ENCODE peak calls at places on chromosomes 4 and X, in ten cellular contexts. One of them, this sample, is unnamed.

GRCh38 chr4:1476140-1476513 is 69.9 kb upstream of the NKX1-1 start:
- DNase-seq in NCI-H460: no peak
- DNase-seq in K562: no peak
- DNase-seq in activated gamma-delta T cell treated with anti-CD3 and anti-CD28 coated beads, Interleukin-2, amount 50 U/mL, for 16 hours: no peak
- DNase-seq in A549: no peak
- DNase-seq in activated T-helper 1 cell treated with anti-CD3 and anti-CD28 coated beads, Interleukin-2, amount 50 U/mL, for 16 hours: no peak
- DNase-seq in naive B cell: no peak
- DNase-seq in NCI-H1092: no peak
- DNase-seq in H4: no peak
- DNase-seq in neural progenitor cell: no peak
- DNase-seq in this sample: no peak

GRCh38 chr4:106329027-106329618 is 12.8 kb downstream of the AIMP1 start:
- DNase-seq in A549: peak
- DNase-seq in NCI-H1092: no peak
- DNase-seq in NCI-H460: peak
- DNase-seq in K562: peak
- DNase-seq in neural progenitor cell: peak
- DNase-seq in naive B cell: no peak
- DNase-seq in activated T-helper 1 cell treated with anti-CD3 and anti-CD28 coated beads, Interleukin-2, amount 50 U/mL, for 16 hours: no peak
- DNase-seq in activated gamma-delta T cell treated with anti-CD3 and anti-CD28 coated beads, Interleukin-2, amount 50 U/mL, for 16 hours: no peak
- DNase-seq in H4: peak
- DNase-seq in this sample: no peak

GRCh38 chr4:90769251-90769650 is 642.1 kb downstream of the CCSER1 start:
- DNase-seq in neural progenitor cell: no peak
- DNase-seq in K562: no peak
- DNase-seq in naive B cell: no peak
- DNase-seq in H4: no peak
- DNase-seq in activated T-helper 1 cell treated with anti-CD3 and anti-CD28 coated beads, Interleukin-2, amount 50 U/mL, for 16 hours: no peak
- DNase-seq in NCI-H1092: no peak
- DNase-seq in NCI-H460: no peak
- DNase-seq in activated gamma-delta T cell treated with anti-CD3 and anti-CD28 coated beads, Interleukin-2, amount 50 U/mL, for 16 hours: no peak
- DNase-seq in A549: no peak
- DNase-seq in this sample: no peak

GRCh38 chr4:121155893-121156292 is 8.2 kb downstream of the TNIP3 start:
- DNase-seq in neural progenitor cell: no peak
- DNase-seq in activated T-helper 1 cell treated with anti-CD3 and anti-CD28 coated beads, Interleukin-2, amount 50 U/mL, for 16 hours: no peak
- DNase-seq in NCI-H460: peak
- DNase-seq in activated gamma-delta T cell treated with anti-CD3 and anti-CD28 coated beads, Interleukin-2, amount 50 U/mL, for 16 hours: no peak
- DNase-seq in naive B cell: no peak
- DNase-seq in A549: peak
- DNase-seq in K562: peak
- DNase-seq in NCI-H1092: no peak
- DNase-seq in H4: peak
- DNase-seq in this sample: no peak

GRCh38 chr4:1772869-1773538 is 20.1 kb upstream of the FGFR3 start:
- DNase-seq in H4: no peak
- DNase-seq in K562: no peak
- DNase-seq in naive B cell: no peak
- DNase-seq in NCI-H1092: peak
- DNase-seq in NCI-H460: no peak
- DNase-seq in activated T-helper 1 cell treated with anti-CD3 and anti-CD28 coated beads, Interleukin-2, amount 50 U/mL, for 16 hours: no peak
- DNase-seq in activated gamma-delta T cell treated with anti-CD3 and anti-CD28 coated beads, Interleukin-2, amount 50 U/mL, for 16 hours: no peak
- DNase-seq in A549: no peak
- DNase-seq in neural progenitor cell: no peak
- DNase-seq in this sample: no peak

GRCh38 chrX:15468036-15468435 is 25.1 kb downstream of the PIR start:
- DNase-seq in naive B cell: no peak
- DNase-seq in H4: peak
- DNase-seq in K562: peak
- DNase-seq in activated gamma-delta T cell treated with anti-CD3 and anti-CD28 coated beads, Interleukin-2, amount 50 U/mL, for 16 hours: no peak
- DNase-seq in A549: no peak
- DNase-seq in activated T-helper 1 cell treated with anti-CD3 and anti-CD28 coated beads, Interleukin-2, amount 50 U/mL, for 16 hours: no peak
- DNase-seq in NCI-H1092: no peak
- DNase-seq in NCI-H460: no peak
- DNase-seq in neural progenitor cell: peak
- DNase-seq in this sample: no peak

GRCh38 chrX:107677501-107677901 is 49.2 kb downstream of the PRPS1 start:
- DNase-seq in K562: no peak
- DNase-seq in A549: no peak
- DNase-seq in naive B cell: no peak
- DNase-seq in neural progenitor cell: peak
- DNase-seq in H4: peak
- DNase-seq in NCI-H460: no peak
- DNase-seq in activated T-helper 1 cell treated with anti-CD3 and anti-CD28 coated beads, Interleukin-2, amount 50 U/mL, for 16 hours: no peak
- DNase-seq in activated gamma-delta T cell treated with anti-CD3 and anti-CD28 coated beads, Interleukin-2, amount 50 U/mL, for 16 hours: no peak
- DNase-seq in NCI-H1092: no peak
- DNase-seq in this sample: no peak

GRCh38 chr4:94304365-94304971 is 38.2 kb downstream of the HPGDS start:
- DNase-seq in NCI-H1092: no peak
- DNase-seq in K562: peak
- DNase-seq in activated T-helper 1 cell treated with anti-CD3 and anti-CD28 coated beads, Interleukin-2, amount 50 U/mL, for 16 hours: no peak
- DNase-seq in activated gamma-delta T cell treated with anti-CD3 and anti-CD28 coated beads, Interleukin-2, amount 50 U/mL, for 16 hours: no peak
- DNase-seq in neural progenitor cell: peak
- DNase-seq in naive B cell: peak
- DNase-seq in A549: peak
- DNase-seq in NCI-H460: peak
- DNase-seq in H4: peak
- DNase-seq in this sample: no peak

GRCh38 chr4:76801621-76802545 is 96.1 kb downstream of the SOWAHB start:
- DNase-seq in NCI-H1092: no peak
- DNase-seq in A549: no peak
- DNase-seq in K562: no peak
- DNase-seq in neural progenitor cell: peak
- DNase-seq in activated gamma-delta T cell treated with anti-CD3 and anti-CD28 coated beads, Interleukin-2, amount 50 U/mL, for 16 hours: no peak
- DNase-seq in naive B cell: no peak
- DNase-seq in NCI-H460: no peak
- DNase-seq in activated T-helper 1 cell treated with anti-CD3 and anti-CD28 coated beads, Interleukin-2, amount 50 U/mL, for 16 hours: no peak
- DNase-seq in H4: no peak
- DNase-seq in this sample: no peak

GRCh38 chrX:53263597-53264094 is 17.7 kb downstream of the IQSEC2 start:
- DNase-seq in activated gamma-delta T cell treated with anti-CD3 and anti-CD28 coated beads, Interleukin-2, amount 50 U/mL, for 16 hours: peak
- DNase-seq in NCI-H460: no peak
- DNase-seq in K562: peak
- DNase-seq in neural progenitor cell: no peak
- DNase-seq in H4: peak
- DNase-seq in NCI-H1092: no peak
- DNase-seq in naive B cell: no peak
- DNase-seq in activated T-helper 1 cell treated with anti-CD3 and anti-CD28 coated beads, Interleukin-2, amount 50 U/mL, for 16 hours: peak
- DNase-seq in A549: peak
- DNase-seq in this sample: no peak

GRCh38 chr4:57329279-57329678 is 219.1 kb upstream of the IGFBP7 start:
- DNase-seq in NCI-H1092: no peak
- DNase-seq in A549: no peak
- DNase-seq in NCI-H460: no peak
- DNase-seq in H4: no peak
- DNase-seq in K562: no peak
- DNase-seq in activated T-helper 1 cell treated with anti-CD3 and anti-CD28 coated beads, Interleukin-2, amount 50 U/mL, for 16 hours: no peak
- DNase-seq in naive B cell: no peak
- DNase-seq in activated gamma-delta T cell treated with anti-CD3 and anti-CD28 coated beads, Interleukin-2, amount 50 U/mL, for 16 hours: no peak
- DNase-seq in neural progenitor cell: no peak
- DNase-seq in this sample: no peak

GRCh38 chr4:127975121-127975770 is 10.0 kb downstream of the ABHD18 start:
- DNase-seq in A549: peak
- DNase-seq in NCI-H1092: no peak
- DNase-seq in activated T-helper 1 cell treated with anti-CD3 and anti-CD28 coated beads, Interleukin-2, amount 50 U/mL, for 16 hours: no peak
- DNase-seq in activated gamma-delta T cell treated with anti-CD3 and anti-CD28 coated beads, Interleukin-2, amount 50 U/mL, for 16 hours: no peak
- DNase-seq in H4: no peak
- DNase-seq in neural progenitor cell: no peak
- DNase-seq in K562: no peak
- DNase-seq in NCI-H460: no peak
- DNase-seq in naive B cell: no peak
- DNase-seq in this sample: no peak

GRCh38 chr4:151169223-151169622 is 69.8 kb downstream of the RPS3A start:
- DNase-seq in H4: peak
- DNase-seq in A549: no peak
- DNase-seq in K562: no peak
- DNase-seq in neural progenitor cell: peak
- DNase-seq in naive B cell: no peak
- DNase-seq in activated T-helper 1 cell treated with anti-CD3 and anti-CD28 coated beads, Interleukin-2, amount 50 U/mL, for 16 hours: no peak
- DNase-seq in NCI-H460: no peak
- DNase-seq in NCI-H1092: peak
- DNase-seq in activated gamma-delta T cell treated with anti-CD3 and anti-CD28 coated beads, Interleukin-2, amount 50 U/mL, for 16 hours: no peak
- DNase-seq in this sample: no peak

GRCh38 chrX:78650906-78651437 is 8.2 kb downstream of the RTL3 start:
- DNase-seq in NCI-H1092: no peak
- DNase-seq in activated T-helper 1 cell treated with anti-CD3 and anti-CD28 coated beads, Interleukin-2, amount 50 U/mL, for 16 hours: no peak
- DNase-seq in H4: peak
- DNase-seq in NCI-H460: no peak
- DNase-seq in K562: no peak
- DNase-seq in A549: no peak
- DNase-seq in activated gamma-delta T cell treated with anti-CD3 and anti-CD28 coated beads, Interleukin-2, amount 50 U/mL, for 16 hours: no peak
- DNase-seq in neural progenitor cell: no peak
- DNase-seq in naive B cell: no peak
- DNase-seq in this sample: no peak

GRCh38 chr4:26360864-26361263 is 40.0 kb downstream of the RBPJ start:
- DNase-seq in K562: no peak
- DNase-seq in NCI-H1092: no peak
- DNase-seq in NCI-H460: no peak
- DNase-seq in activated gamma-delta T cell treated with anti-CD3 and anti-CD28 coated beads, Interleukin-2, amount 50 U/mL, for 16 hours: no peak
- DNase-seq in activated T-helper 1 cell treated with anti-CD3 and anti-CD28 coated beads, Interleukin-2, amount 50 U/mL, for 16 hours: no peak
- DNase-seq in naive B cell: no peak
- DNase-seq in H4: no peak
- DNase-seq in neural progenitor cell: peak
- DNase-seq in A549: no peak
- DNase-seq in this sample: no peak

GRCh38 chrX:19991350-19991718 is 473 bp upstream of the BCLAF3 start:
- DNase-seq in NCI-H460: no peak
- DNase-seq in activated gamma-delta T cell treated with anti-CD3 and anti-CD28 coated beads, Interleukin-2, amount 50 U/mL, for 16 hours: peak
- DNase-seq in activated T-helper 1 cell treated with anti-CD3 and anti-CD28 coated beads, Interleukin-2, amount 50 U/mL, for 16 hours: no peak
- DNase-seq in H4: no peak
- DNase-seq in naive B cell: no peak
- DNase-seq in NCI-H1092: no peak
- DNase-seq in K562: no peak
- DNase-seq in neural progenitor cell: no peak
- DNase-seq in A549: no peak
- DNase-seq in this sample: no peak

GRCh38 chr4:101419324-101420135 is 72.2 kb upstream of the PPP3CA start:
- DNase-seq in K562: no peak
- DNase-seq in activated gamma-delta T cell treated with anti-CD3 and anti-CD28 coated beads, Interleukin-2, amount 50 U/mL, for 16 hours: no peak
- DNase-seq in H4: no peak
- DNase-seq in A549: no peak
- DNase-seq in NCI-H1092: no peak
- DNase-seq in NCI-H460: no peak
- DNase-seq in neural progenitor cell: peak
- DNase-seq in naive B cell: no peak
- DNase-seq in activated T-helper 1 cell treated with anti-CD3 and anti-CD28 coated beads, Interleukin-2, amount 50 U/mL, for 16 hours: no peak
- DNase-seq in this sample: no peak

GRCh38 chr4:132683957-132684356 is 465.1 kb upstream of the PCDH10 start:
- DNase-seq in H4: no peak
- DNase-seq in activated T-helper 1 cell treated with anti-CD3 and anti-CD28 coated beads, Interleukin-2, amount 50 U/mL, for 16 hours: no peak
- DNase-seq in K562: peak
- DNase-seq in naive B cell: no peak
- DNase-seq in neural progenitor cell: peak
- DNase-seq in A549: no peak
- DNase-seq in activated gamma-delta T cell treated with anti-CD3 and anti-CD28 coated beads, Interleukin-2, amount 50 U/mL, for 16 hours: no peak
- DNase-seq in NCI-H460: no peak
- DNase-seq in NCI-H1092: no peak
- DNase-seq in this sample: no peak

GRCh38 chr4:10461091-10461849 is 4.0 kb upstream of the ZNF518B start:
- DNase-seq in A549: peak
- DNase-seq in activated T-helper 1 cell treated with anti-CD3 and anti-CD28 coated beads, Interleukin-2, amount 50 U/mL, for 16 hours: peak
- DNase-seq in K562: peak
- DNase-seq in H4: no peak
- DNase-seq in NCI-H1092: peak
- DNase-seq in NCI-H460: peak
- DNase-seq in naive B cell: peak
- DNase-seq in neural progenitor cell: peak
- DNase-seq in activated gamma-delta T cell treated with anti-CD3 and anti-CD28 coated beads, Interleukin-2, amount 50 U/mL, for 16 hours: peak
- DNase-seq in this sample: peak

GRCh38 chr4:75180217-75180616 is 247.3 kb downstream of the PARM1 start:
- DNase-seq in A549: no peak
- DNase-seq in K562: no peak
- DNase-seq in NCI-H460: no peak
- DNase-seq in activated gamma-delta T cell treated with anti-CD3 and anti-CD28 coated beads, Interleukin-2, amount 50 U/mL, for 16 hours: no peak
- DNase-seq in naive B cell: no peak
- DNase-seq in neural progenitor cell: no peak
- DNase-seq in activated T-helper 1 cell treated with anti-CD3 and anti-CD28 coated beads, Interleukin-2, amount 50 U/mL, for 16 hours: no peak
- DNase-seq in H4: no peak
- DNase-seq in NCI-H1092: no peak
- DNase-seq in this sample: no peak

GRCh38 chrX:56248492-56248891 is 16.3 kb downstream of the KLF8 start:
- DNase-seq in H4: peak
- DNase-seq in naive B cell: peak
- DNase-seq in neural progenitor cell: peak
- DNase-seq in activated T-helper 1 cell treated with anti-CD3 and anti-CD28 coated beads, Interleukin-2, amount 50 U/mL, for 16 hours: peak
- DNase-seq in K562: peak
- DNase-seq in NCI-H460: peak
- DNase-seq in NCI-H1092: no peak
- DNase-seq in activated gamma-delta T cell treated with anti-CD3 and anti-CD28 coated beads, Interleukin-2, amount 50 U/mL, for 16 hours: peak
- DNase-seq in A549: peak
- DNase-seq in this sample: peak

GRCh38 chr4:4574792-4575191 is 32.9 kb upstream of the STX18 start:
- DNase-seq in A549: peak
- DNase-seq in activated T-helper 1 cell treated with anti-CD3 and anti-CD28 coated beads, Interleukin-2, amount 50 U/mL, for 16 hours: no peak
- DNase-seq in NCI-H1092: no peak
- DNase-seq in activated gamma-delta T cell treated with anti-CD3 and anti-CD28 coated beads, Interleukin-2, amount 50 U/mL, for 16 hours: no peak
- DNase-seq in K562: peak
- DNase-seq in naive B cell: no peak
- DNase-seq in NCI-H460: no peak
- DNase-seq in H4: no peak
- DNase-seq in neural progenitor cell: peak
- DNase-seq in this sample: peak

GRCh38 chr4:173317003-173317402 is 17.2 kb downstream of the HMGB2 start:
- DNase-seq in NCI-H460: no peak
- DNase-seq in activated T-helper 1 cell treated with anti-CD3 and anti-CD28 coated beads, Interleukin-2, amount 50 U/mL, for 16 hours: no peak
- DNase-seq in activated gamma-delta T cell treated with anti-CD3 and anti-CD28 coated beads, Interleukin-2, amount 50 U/mL, for 16 hours: no peak
- DNase-seq in K562: peak
- DNase-seq in A549: peak
- DNase-seq in naive B cell: no peak
- DNase-seq in H4: peak
- DNase-seq in neural progenitor cell: peak
- DNase-seq in NCI-H1092: peak
- DNase-seq in this sample: no peak

GRCh38 chr4:184441461-184442392 is 32.6 kb downstream of the IRF2 start:
- DNase-seq in activated gamma-delta T cell treated with anti-CD3 and anti-CD28 coated beads, Interleukin-2, amount 50 U/mL, for 16 hours: no peak
- DNase-seq in neural progenitor cell: no peak
- DNase-seq in NCI-H1092: no peak
- DNase-seq in H4: no peak
- DNase-seq in NCI-H460: no peak
- DNase-seq in A549: no peak
- DNase-seq in K562: no peak
- DNase-seq in naive B cell: no peak
- DNase-seq in activated T-helper 1 cell treated with anti-CD3 and anti-CD28 coated beads, Interleukin-2, amount 50 U/mL, for 16 hours: no peak
- DNase-seq in this sample: no peak

GRCh38 chr4:153154010-153154975 is 50.0 kb upstream of the TRIM2 start:
- DNase-seq in NCI-H460: peak
- DNase-seq in naive B cell: no peak
- DNase-seq in K562: no peak
- DNase-seq in activated T-helper 1 cell treated with anti-CD3 and anti-CD28 coated beads, Interleukin-2, amount 50 U/mL, for 16 hours: no peak
- DNase-seq in A549: peak
- DNase-seq in NCI-H1092: peak
- DNase-seq in H4: peak
- DNase-seq in neural progenitor cell: no peak
- DNase-seq in activated gamma-delta T cell treated with anti-CD3 and anti-CD28 coated beads, Interleukin-2, amount 50 U/mL, for 16 hours: no peak
- DNase-seq in this sample: no peak

GRCh38 chr4:41205854-41206460 is 8.4 kb downstream of the APBB2 start:
- DNase-seq in naive B cell: no peak
- DNase-seq in activated gamma-delta T cell treated with anti-CD3 and anti-CD28 coated beads, Interleukin-2, amount 50 U/mL, for 16 hours: no peak
- DNase-seq in activated T-helper 1 cell treated with anti-CD3 and anti-CD28 coated beads, Interleukin-2, amount 50 U/mL, for 16 hours: no peak
- DNase-seq in neural progenitor cell: no peak
- DNase-seq in NCI-H1092: no peak
- DNase-seq in NCI-H460: no peak
- DNase-seq in A549: no peak
- DNase-seq in H4: no peak
- DNase-seq in K562: no peak
- DNase-seq in this sample: no peak

GRCh38 chrX:100674705-100675104 is 30.7 kb downstream of the SRPX2 start:
- DNase-seq in activated gamma-delta T cell treated with anti-CD3 and anti-CD28 coated beads, Interleukin-2, amount 50 U/mL, for 16 hours: no peak
- DNase-seq in H4: no peak
- DNase-seq in naive B cell: peak
- DNase-seq in activated T-helper 1 cell treated with anti-CD3 and anti-CD28 coated beads, Interleukin-2, amount 50 U/mL, for 16 hours: no peak
- DNase-seq in K562: peak
- DNase-seq in NCI-H460: no peak
- DNase-seq in neural progenitor cell: no peak
- DNase-seq in A549: no peak
- DNase-seq in NCI-H1092: no peak
- DNase-seq in this sample: no peak

GRCh38 chr4:42865572-42866189 is 26.8 kb upstream of the GRXCR1 start:
- DNase-seq in K562: peak
- DNase-seq in neural progenitor cell: peak
- DNase-seq in H4: peak
- DNase-seq in activated T-helper 1 cell treated with anti-CD3 and anti-CD28 coated beads, Interleukin-2, amount 50 U/mL, for 16 hours: peak
- DNase-seq in activated gamma-delta T cell treated with anti-CD3 and anti-CD28 coated beads, Interleukin-2, amount 50 U/mL, for 16 hours: peak
- DNase-seq in NCI-H460: peak
- DNase-seq in A549: peak
- DNase-seq in naive B cell: peak
- DNase-seq in NCI-H1092: peak
- DNase-seq in this sample: no peak

This sample was measured in HuH-7.5.